ENCODE peak calls at places on chromosomes 2 and 18, in nine cellular contexts. T is M059J, H is frontal cortex, L is ecto neural progenitor cell, W is LHCN-M2, S is gastrocnemius medialis, V is HFF-Myc, G is HFFc6, O is NCI-H1092. U is an unnamed sample.

GRCh38 chr2:44100351-44100750 is 68.3 kb upstream of the PPM1B start:
- DNase-seq in T (peak), H (no peak), L (no peak), W (peak), S (peak), V (peak), G (peak), O (no peak), U (no peak)

GRCh38 chr2:134327367-134327766 is 73.5 kb downstream of the MGAT5 start:
- DNase-seq in T (no peak), H (no peak), L (no peak), W (no peak), S (no peak), V (no peak), G (no peak), O (no peak), U (no peak)

GRCh38 chr18:26470011-26470637 is 78.2 kb downstream of the KCTD1 start:
- DNase-seq in T (no peak), H (no peak), L (no peak), W (peak), S (peak), V (peak), G (no peak), O (peak), U (no peak)

GRCh38 chr2:98012561-98012979 is 16.8 kb upstream of the TMEM131 start:
- DNase-seq in T (no peak), H (no peak), L (no peak), W (no peak), S (no peak), V (no peak), G (no peak), O (no peak), U (no peak)

GRCh38 chr2:239440511-239440959 is 39.7 kb upstream of the HDAC4 start:
- DNase-seq in T (no peak), H (peak), L (peak), W (no peak), S (no peak), V (no peak), G (no peak), O (no peak), U (no peak)

GRCh38 chr2:15975676-15976075 is 35.3 kb downstream of the MYCN start:
- DNase-seq in T (no peak), H (no peak), L (no peak), W (no peak), S (no peak), V (no peak), G (no peak), O (no peak), U (no peak)

GRCh38 chr2:232386490-232386739 is 7.9 kb downstream of the ALPP start:
- DNase-seq in T (no peak), H (no peak), L (peak), W (no peak), S (no peak), V (no peak), G (no peak), O (no peak), U (no peak)

GRCh38 chr2:20682166-20682565 is 15.2 kb downstream of the GDF7 start:
- DNase-seq in T (no peak), H (no peak), L (no peak), W (peak), S (no peak), V (no peak), G (peak), O (no peak), U (peak)

GRCh38 chr2:224405412-224405811 is 3.5 kb upstream of the FAM124B start:
- DNase-seq in T (no peak), H (no peak), L (no peak), W (no peak), S (no peak), V (no peak), G (no peak), O (no peak), U (no peak)

GRCh38 chr18:57802166-57802868 is 798 bp downstream of the ATP8B1 start:
- DNase-seq in T (peak), H (no peak), L (peak), W (no peak), S (no peak), V (no peak), G (no peak), O (no peak), U (peak)

GRCh38 chr18:68147728-68148127 is 567.2 kb downstream of the TMX3 start:
- DNase-seq in T (peak), H (no peak), L (no peak), W (no peak), S (no peak), V (no peak), G (no peak), O (no peak), U (no peak)

GRCh38 chr2:8819194-8819593 is 18.2 kb downstream of the KIDINS220 start:
- DNase-seq in T (peak), H (no peak), L (no peak), W (peak), S (no peak), V (no peak), G (peak), O (no peak), U (no peak)

GRCh38 chr2:11699686-11700670 is 30.0 kb upstream of the NTSR2 start:
- DNase-seq in T (no peak), H (no peak), L (no peak), W (no peak), S (no peak), V (no peak), G (no peak), O (no peak), U (no peak)

GRCh38 chr18:8286303-8286702 is 322.9 kb upstream of the RAB12 start:
- DNase-seq in T (no peak), H (no peak), L (no peak), W (no peak), S (no peak), V (no peak), G (no peak), O (no peak), U (no peak)

GRCh38 chr2:75007061-75007460 is 48.6 kb downstream of the POLE4 start:
- DNase-seq in T (peak), H (no peak), L (no peak), W (no peak), S (no peak), V (no peak), G (no peak), O (no peak), U (no peak)

GRCh38 chr2:101930019-101930418 is 61.7 kb upstream of the IL1R2 start:
- DNase-seq in T (no peak), H (no peak), L (no peak), W (no peak), S (no peak), V (no peak), G (no peak), O (no peak), U (no peak)

GRCh38 chr2:218896501-218897393 is 16.1 kb downstream of the WNT10A start:
- DNase-seq in T (peak), H (no peak), L (no peak), W (peak), S (no peak), V (no peak), G (no peak), O (peak), U (peak)

GRCh38 chr2:197399887-197400540 is 34.8 kb downstream of the SF3B1 start:
- DNase-seq in T (no peak), H (no peak), L (no peak), W (no peak), S (no peak), V (no peak), G (no peak), O (no peak), U (no peak)

GRCh38 chr2:101830146-101830545 is 132.6 kb downstream of the MAP4K4 start:
- DNase-seq in T (no peak), H (no peak), L (no peak), W (no peak), S (no peak), V (no peak), G (no peak), O (no peak), U (no peak)

GRCh38 chr2:219510512-219511135 is 3.7 kb upstream of the ASIC4 start:
- DNase-seq in T (no peak), H (no peak), L (no peak), W (no peak), S (no peak), V (no peak), G (no peak), O (no peak), U (no peak)

GRCh38 chr2:173184031-173185004 is 108.7 kb downstream of the MAP3K20 start:
- DNase-seq in T (peak), H (no peak), L (no peak), W (peak), S (peak), V (peak), G (peak), O (no peak), U (peak)

GRCh38 chr2:63764630-63765029 is 77.1 kb upstream of the UGP2 start:
- DNase-seq in T (no peak), H (no peak), L (no peak), W (no peak), S (no peak), V (no peak), G (no peak), O (no peak), U (no peak)

GRCh38 chr2:229416116-229416694 is 145.1 kb upstream of the PID1 start:
- DNase-seq in T (peak), H (no peak), L (no peak), W (peak), S (peak), V (no peak), G (peak), O (no peak), U (no peak)

GRCh38 chr2:121595012-121595891 is 54.0 kb downstream of the CLASP1 start:
- DNase-seq in T (no peak), H (no peak), L (no peak), W (no peak), S (no peak), V (no peak), G (no peak), O (no peak), U (no peak)

GRCh38 chr2:65553504-65554074 is 121.2 kb upstream of the SPRED2 start:
- DNase-seq in T (no peak), H (no peak), L (no peak), W (no peak), S (no peak), V (no peak), G (no peak), O (no peak), U (no peak)

GRCh38 chr2:216583157-216583556 is 50.1 kb upstream of the IGFBP2 start:
- DNase-seq in T (peak), H (no peak), L (no peak), W (peak), S (no peak), V (no peak), G (peak), O (no peak), U (no peak)

GRCh38 chr2:158043181-158043948 is 58.3 kb upstream of the UPP2 start:
- DNase-seq in T (no peak), H (no peak), L (no peak), W (no peak), S (no peak), V (no peak), G (no peak), O (no peak), U (no peak)

GRCh38 chr2:12863937-12864336 is 147.2 kb downstream of the TRIB2 start:
- DNase-seq in T (no peak), H (no peak), L (no peak), W (no peak), S (no peak), V (no peak), G (no peak), O (no peak), U (no peak)

GRCh38 chr2:129067921-129068320 is 749.3 kb upstream of the HS6ST1 start:
- DNase-seq in T (no peak), H (no peak), L (no peak), W (no peak), S (no peak), V (no peak), G (no peak), O (no peak), U (no peak)

GRCh38 chr2:109124982-109125594 is 3.9 kb upstream of the SH3RF3 start:
- DNase-seq in T (peak), H (no peak), L (no peak), W (no peak), S (no peak), V (no peak), G (no peak), O (peak), U (no peak)

GRCh38 chr18:57668021-57668420 is 46.4 kb upstream of the NARS1 start:
- DNase-seq in T (no peak), H (no peak), L (no peak), W (no peak), S (no peak), V (no peak), G (no peak), O (no peak), U (no peak)

GRCh38 chr2:27308359-27308875 is at the start of gene UCN:
- DNase-seq in T (no peak), H (no peak), L (peak), W (no peak), S (no peak), V (no peak), G (peak), O (no peak), U (peak)